ENCODE peak calls at places on chromosomes 5 and 9, in six cellular contexts. One of them, this sample, is unnamed.

GRCh38 chr9:93062364-93062763 is 3.9 kb downstream of the SUSD3 start:
- DNase-seq in NCI-H510A treated with DMSO at 0.1 percent for 48 hours: no peak
- DNase-seq in activated CD8-positive, alpha-beta memory T cell treated with anti-CD3 and anti-CD28 coated beads for 1 hour: no peak
- DNase-seq in HFF-Myc: no peak
- DNase-seq in T-helper 1 cell: no peak
- DNase-seq in stimulated activated CD4-positive, alpha-beta T cell treated with anti-CD3 and anti-CD28 coated beads, Interleukin-1b, Interleukin-23, amount 100 ng/mL, for 24 hours: no peak
- DNase-seq in this sample: no peak

GRCh38 chr9:17878810-17879370 is 300.0 kb downstream of the SH3GL2 start:
- DNase-seq in NCI-H510A treated with DMSO at 0.1 percent for 48 hours: no peak
- DNase-seq in activated CD8-positive, alpha-beta memory T cell treated with anti-CD3 and anti-CD28 coated beads for 1 hour: no peak
- DNase-seq in HFF-Myc: no peak
- DNase-seq in T-helper 1 cell: no peak
- DNase-seq in stimulated activated CD4-positive, alpha-beta T cell treated with anti-CD3 and anti-CD28 coated beads, Interleukin-1b, Interleukin-23, amount 100 ng/mL, for 24 hours: no peak
- DNase-seq in this sample: no peak

GRCh38 chr9:117555964-117556629 is 141.2 kb upstream of the ASTN2 start:
- DNase-seq in NCI-H510A treated with DMSO at 0.1 percent for 48 hours: peak
- DNase-seq in activated CD8-positive, alpha-beta memory T cell treated with anti-CD3 and anti-CD28 coated beads for 1 hour: no peak
- DNase-seq in HFF-Myc: peak
- DNase-seq in T-helper 1 cell: peak
- DNase-seq in stimulated activated CD4-positive, alpha-beta T cell treated with anti-CD3 and anti-CD28 coated beads, Interleukin-1b, Interleukin-23, amount 100 ng/mL, for 24 hours: no peak
- DNase-seq in this sample: no peak

GRCh38 chr9:31574006-31574750 is 810.3 kb upstream of the ACO1 start:
- DNase-seq in NCI-H510A treated with DMSO at 0.1 percent for 48 hours: no peak
- DNase-seq in activated CD8-positive, alpha-beta memory T cell treated with anti-CD3 and anti-CD28 coated beads for 1 hour: no peak
- DNase-seq in HFF-Myc: no peak
- DNase-seq in T-helper 1 cell: no peak
- DNase-seq in stimulated activated CD4-positive, alpha-beta T cell treated with anti-CD3 and anti-CD28 coated beads, Interleukin-1b, Interleukin-23, amount 100 ng/mL, for 24 hours: no peak
- DNase-seq in this sample: no peak

GRCh38 chr9:127692071-127692470 is 14.7 kb upstream of the CFAP157 start:
- DNase-seq in NCI-H510A treated with DMSO at 0.1 percent for 48 hours: no peak
- DNase-seq in activated CD8-positive, alpha-beta memory T cell treated with anti-CD3 and anti-CD28 coated beads for 1 hour: no peak
- DNase-seq in HFF-Myc: no peak
- DNase-seq in T-helper 1 cell: no peak
- DNase-seq in stimulated activated CD4-positive, alpha-beta T cell treated with anti-CD3 and anti-CD28 coated beads, Interleukin-1b, Interleukin-23, amount 100 ng/mL, for 24 hours: no peak
- DNase-seq in this sample: no peak

GRCh38 chr5:142253938-142254895 is 70.6 kb downstream of the SPRY4 start:
- DNase-seq in NCI-H510A treated with DMSO at 0.1 percent for 48 hours: no peak
- DNase-seq in activated CD8-positive, alpha-beta memory T cell treated with anti-CD3 and anti-CD28 coated beads for 1 hour: no peak
- DNase-seq in HFF-Myc: no peak
- DNase-seq in T-helper 1 cell: no peak
- DNase-seq in stimulated activated CD4-positive, alpha-beta T cell treated with anti-CD3 and anti-CD28 coated beads, Interleukin-1b, Interleukin-23, amount 100 ng/mL, for 24 hours: no peak
- DNase-seq in this sample: no peak

GRCh38 chr9:77011973-77012817 is 7.3 kb upstream of the FOXB2 start:
- DNase-seq in NCI-H510A treated with DMSO at 0.1 percent for 48 hours: no peak
- DNase-seq in activated CD8-positive, alpha-beta memory T cell treated with anti-CD3 and anti-CD28 coated beads for 1 hour: peak
- DNase-seq in HFF-Myc: no peak
- DNase-seq in T-helper 1 cell: peak
- DNase-seq in stimulated activated CD4-positive, alpha-beta T cell treated with anti-CD3 and anti-CD28 coated beads, Interleukin-1b, Interleukin-23, amount 100 ng/mL, for 24 hours: peak
- DNase-seq in this sample: peak

GRCh38 chr5:37553720-37554402 is 174.7 kb downstream of the WDR70 start:
- DNase-seq in NCI-H510A treated with DMSO at 0.1 percent for 48 hours: no peak
- DNase-seq in activated CD8-positive, alpha-beta memory T cell treated with anti-CD3 and anti-CD28 coated beads for 1 hour: no peak
- DNase-seq in HFF-Myc: no peak
- DNase-seq in T-helper 1 cell: no peak
- DNase-seq in stimulated activated CD4-positive, alpha-beta T cell treated with anti-CD3 and anti-CD28 coated beads, Interleukin-1b, Interleukin-23, amount 100 ng/mL, for 24 hours: no peak
- DNase-seq in this sample: no peak

GRCh38 chr5:150295741-150296486 is 6.3 kb upstream of the CAMK2A start:
- DNase-seq in NCI-H510A treated with DMSO at 0.1 percent for 48 hours: no peak
- DNase-seq in activated CD8-positive, alpha-beta memory T cell treated with anti-CD3 and anti-CD28 coated beads for 1 hour: no peak
- DNase-seq in HFF-Myc: no peak
- DNase-seq in T-helper 1 cell: no peak
- DNase-seq in stimulated activated CD4-positive, alpha-beta T cell treated with anti-CD3 and anti-CD28 coated beads, Interleukin-1b, Interleukin-23, amount 100 ng/mL, for 24 hours: no peak
- DNase-seq in this sample: no peak

GRCh38 chr5:135429886-135430437 is 17.2 kb downstream of the DCANP1 start:
- DNase-seq in NCI-H510A treated with DMSO at 0.1 percent for 48 hours: no peak
- DNase-seq in activated CD8-positive, alpha-beta memory T cell treated with anti-CD3 and anti-CD28 coated beads for 1 hour: no peak
- DNase-seq in HFF-Myc: no peak
- DNase-seq in T-helper 1 cell: no peak
- DNase-seq in stimulated activated CD4-positive, alpha-beta T cell treated with anti-CD3 and anti-CD28 coated beads, Interleukin-1b, Interleukin-23, amount 100 ng/mL, for 24 hours: no peak
- DNase-seq in this sample: no peak

GRCh38 chr5:126872558-126873349 is 95.8 kb downstream of the LMNB1 start:
- DNase-seq in NCI-H510A treated with DMSO at 0.1 percent for 48 hours: no peak
- DNase-seq in activated CD8-positive, alpha-beta memory T cell treated with anti-CD3 and anti-CD28 coated beads for 1 hour: no peak
- DNase-seq in HFF-Myc: no peak
- DNase-seq in T-helper 1 cell: no peak
- DNase-seq in stimulated activated CD4-positive, alpha-beta T cell treated with anti-CD3 and anti-CD28 coated beads, Interleukin-1b, Interleukin-23, amount 100 ng/mL, for 24 hours: no peak
- DNase-seq in this sample: no peak

This sample was measured in naive thymus-derived CD8-positive, alpha-beta T cell.